ENCODE peak calls at places on chromosomes 4 and X, in ten cellular contexts. One of them, this sample, is unnamed. For H3K4me1, the result is how much of the 10 kb centered on the place peaks cover.

GRCh38 chrX:16966745-16967144 is 20.3 kb downstream of the REPS2 start:
- DNase-seq in endothelial cell of umbilical vein: no peak
- DNase-seq in aorta: no peak
- DNase-seq in ovary: no peak
- DNase-seq in NT2/D1: no peak
- DNase-seq in adipocyte: no peak
- DNase-seq in mesenchymal stem cell: no peak
- DNase-seq in heart left ventricle: no peak
- DNase-seq in lower lobe of right lung: no peak
- DNase-seq in left ventricle myocardium inferior: no peak
- DNase-seq in this sample: no peak

GRCh38 chr4:172998527-172999469 is 169.8 kb upstream of the GALNT7 start:
- DNase-seq in lower lobe of right lung: no peak
- DNase-seq in left ventricle myocardium inferior: no peak
- DNase-seq in endothelial cell of umbilical vein: peak
- DNase-seq in aorta: no peak
- DNase-seq in ovary: no peak
- DNase-seq in NT2/D1: no peak
- DNase-seq in mesenchymal stem cell: peak
- DNase-seq in adipocyte: peak
- DNase-seq in heart left ventricle: no peak
- DNase-seq in this sample: peak

GRCh38 chr4:127518022-127518421 is 114.7 kb upstream of the INTU start:
- DNase-seq in NT2/D1: no peak
- DNase-seq in endothelial cell of umbilical vein: no peak
- DNase-seq in lower lobe of right lung: no peak
- DNase-seq in ovary: no peak
- DNase-seq in adipocyte: no peak
- DNase-seq in left ventricle myocardium inferior: no peak
- DNase-seq in aorta: no peak
- DNase-seq in heart left ventricle: no peak
- DNase-seq in mesenchymal stem cell: no peak
- DNase-seq in this sample: no peak

GRCh38 chr4:94127707-94128328 is 79.8 kb upstream of the SMARCAD1 start:
- DNase-seq in heart left ventricle: no peak
- DNase-seq in ovary: no peak
- DNase-seq in NT2/D1: no peak
- DNase-seq in left ventricle myocardium inferior: no peak
- DNase-seq in adipocyte: peak
- DNase-seq in aorta: no peak
- DNase-seq in lower lobe of right lung: no peak
- DNase-seq in endothelial cell of umbilical vein: peak
- DNase-seq in mesenchymal stem cell: peak
- DNase-seq in this sample: peak

GRCh38 chr4:155377281-155377680 is 516 bp upstream of the MAP9 start:
- DNase-seq in endothelial cell of umbilical vein: no peak
- DNase-seq in mesenchymal stem cell: peak
- DNase-seq in adipocyte: peak
- DNase-seq in aorta: no peak
- DNase-seq in ovary: no peak
- DNase-seq in NT2/D1: no peak
- DNase-seq in lower lobe of right lung: no peak
- DNase-seq in heart left ventricle: no peak
- DNase-seq in left ventricle myocardium inferior: no peak
- DNase-seq in this sample: peak

GRCh38 chr4:74555843-74556242 is 110.9 kb downstream of the AREG start:
- DNase-seq in left ventricle myocardium inferior: no peak
- DNase-seq in adipocyte: no peak
- DNase-seq in NT2/D1: no peak
- DNase-seq in mesenchymal stem cell: no peak
- DNase-seq in aorta: no peak
- DNase-seq in lower lobe of right lung: no peak
- DNase-seq in ovary: no peak
- DNase-seq in heart left ventricle: no peak
- DNase-seq in endothelial cell of umbilical vein: no peak
- DNase-seq in this sample: no peak

GRCh38 chrX:153505361-153505760 is 10.6 kb downstream of the BGN start:
- DNase-seq in lower lobe of right lung: no peak
- DNase-seq in NT2/D1: no peak
- DNase-seq in aorta: no peak
- DNase-seq in ovary: no peak
- DNase-seq in mesenchymal stem cell: no peak
- DNase-seq in endothelial cell of umbilical vein: no peak
- DNase-seq in adipocyte: no peak
- DNase-seq in heart left ventricle: no peak
- DNase-seq in left ventricle myocardium inferior: no peak
- DNase-seq in this sample: no peak

GRCh38 chr4:158869761-158870160 is 100.9 kb downstream of the FNIP2 start:
- DNase-seq in aorta: no peak
- DNase-seq in NT2/D1: no peak
- DNase-seq in left ventricle myocardium inferior: no peak
- DNase-seq in adipocyte: no peak
- DNase-seq in mesenchymal stem cell: no peak
- DNase-seq in lower lobe of right lung: no peak
- DNase-seq in ovary: no peak
- DNase-seq in heart left ventricle: no peak
- DNase-seq in endothelial cell of umbilical vein: no peak
- DNase-seq in this sample: no peak

GRCh38 chr4:37450911-37451310 is 206.4 kb downstream of the NWD2 start:
- DNase-seq in mesenchymal stem cell: no peak
- DNase-seq in ovary: no peak
- DNase-seq in heart left ventricle: no peak
- DNase-seq in lower lobe of right lung: no peak
- DNase-seq in endothelial cell of umbilical vein: no peak
- DNase-seq in NT2/D1: no peak
- DNase-seq in aorta: no peak
- DNase-seq in left ventricle myocardium inferior: no peak
- DNase-seq in adipocyte: no peak
- DNase-seq in this sample: no peak

GRCh38 chrX:150314186-150314585 is 48.9 kb upstream of the MAMLD1 start:
- DNase-seq in lower lobe of right lung: no peak
- DNase-seq in heart left ventricle: no peak
- DNase-seq in aorta: no peak
- DNase-seq in ovary: no peak
- DNase-seq in left ventricle myocardium inferior: no peak
- DNase-seq in mesenchymal stem cell: no peak
- DNase-seq in NT2/D1: no peak
- DNase-seq in endothelial cell of umbilical vein: no peak
- DNase-seq in adipocyte: no peak
- DNase-seq in this sample: no peak

GRCh38 chr4:16844796-16845586 is 53.5 kb downstream of the LDB2 start:
- DNase-seq in ovary: no peak
- DNase-seq in aorta: no peak
- DNase-seq in left ventricle myocardium inferior: no peak
- DNase-seq in NT2/D1: no peak
- DNase-seq in heart left ventricle: no peak
- DNase-seq in lower lobe of right lung: no peak
- DNase-seq in adipocyte: peak
- DNase-seq in endothelial cell of umbilical vein: no peak
- DNase-seq in mesenchymal stem cell: peak
- DNase-seq in this sample: no peak

GRCh38 chr4:78588894-78589545 is 37.5 kb downstream of the ANXA3 start:
- DNase-seq in heart left ventricle: no peak
- DNase-seq in adipocyte: no peak
- DNase-seq in ovary: no peak
- DNase-seq in aorta: no peak
- DNase-seq in NT2/D1: no peak
- DNase-seq in mesenchymal stem cell: no peak
- DNase-seq in endothelial cell of umbilical vein: no peak
- DNase-seq in lower lobe of right lung: no peak
- DNase-seq in left ventricle myocardium inferior: no peak
- DNase-seq in this sample: no peak

GRCh38 chr4:170089743-170090666 is at the start of gene AADAT:
- DNase-seq in lower lobe of right lung: peak
- DNase-seq in endothelial cell of umbilical vein: peak
- DNase-seq in NT2/D1: no peak
- DNase-seq in ovary: peak
- DNase-seq in left ventricle myocardium inferior: peak
- DNase-seq in aorta: peak
- DNase-seq in heart left ventricle: peak
- DNase-seq in mesenchymal stem cell: peak
- DNase-seq in adipocyte: peak
- DNase-seq in this sample: peak
- H3K4me3 ChIP-seq in lower lobe of right lung: peak
- H3K4me3 ChIP-seq in endothelial cell of umbilical vein: peak
- H3K4me3 ChIP-seq in NT2/D1: peak
- H3K4me3 ChIP-seq in ovary: peak
- H3K4me3 ChIP-seq in left ventricle myocardium inferior: peak
- H3K4me3 ChIP-seq in aorta: peak
- H3K4me3 ChIP-seq in heart left ventricle: peak
- H3K4me3 ChIP-seq in mesenchymal stem cell: peak
- H3K4me3 ChIP-seq in adipocyte: peak
- H3K4me3 ChIP-seq in this sample: peak

GRCh38 chr4:40301592-40301991 is 33.5 kb upstream of the CHRNA9 start:
- DNase-seq in aorta: no peak
- DNase-seq in left ventricle myocardium inferior: no peak
- DNase-seq in ovary: no peak
- DNase-seq in NT2/D1: no peak
- DNase-seq in mesenchymal stem cell: no peak
- DNase-seq in endothelial cell of umbilical vein: no peak
- DNase-seq in adipocyte: no peak
- DNase-seq in heart left ventricle: no peak
- DNase-seq in lower lobe of right lung: no peak
- DNase-seq in this sample: no peak
- H3K4me1 ChIP-seq in aorta: under half
- H3K4me1 ChIP-seq in left ventricle myocardium inferior: under half
- H3K4me1 ChIP-seq in ovary: under half
- H3K4me1 ChIP-seq in NT2/D1: under half
- H3K4me1 ChIP-seq in mesenchymal stem cell: under half
- H3K4me1 ChIP-seq in endothelial cell of umbilical vein: under half
- H3K4me1 ChIP-seq in adipocyte: under half
- H3K4me1 ChIP-seq in heart left ventricle: under half
- H3K4me1 ChIP-seq in lower lobe of right lung: under half
- H3K4me1 ChIP-seq in this sample: under half

GRCh38 chr4:186225848-186226247 is 1.5 kb upstream of the KLKB1 start:
- DNase-seq in mesenchymal stem cell: no peak
- DNase-seq in lower lobe of right lung: no peak
- DNase-seq in heart left ventricle: no peak
- DNase-seq in endothelial cell of umbilical vein: no peak
- DNase-seq in left ventricle myocardium inferior: no peak
- DNase-seq in NT2/D1: no peak
- DNase-seq in ovary: no peak
- DNase-seq in aorta: no peak
- DNase-seq in adipocyte: no peak
- DNase-seq in this sample: no peak

GRCh38 chr4:186217733-186218293 is 9.5 kb upstream of the KLKB1 start:
- DNase-seq in left ventricle myocardium inferior: no peak
- DNase-seq in aorta: no peak
- DNase-seq in heart left ventricle: no peak
- DNase-seq in ovary: no peak
- DNase-seq in lower lobe of right lung: no peak
- DNase-seq in mesenchymal stem cell: no peak
- DNase-seq in endothelial cell of umbilical vein: no peak
- DNase-seq in NT2/D1: no peak
- DNase-seq in adipocyte: no peak
- DNase-seq in this sample: no peak

GRCh38 chr4:186226521-186227189 is 652 bp upstream of the KLKB1 start:
- DNase-seq in aorta: no peak
- DNase-seq in mesenchymal stem cell: no peak
- DNase-seq in lower lobe of right lung: no peak
- DNase-seq in endothelial cell of umbilical vein: no peak
- DNase-seq in heart left ventricle: no peak
- DNase-seq in left ventricle myocardium inferior: no peak
- DNase-seq in adipocyte: no peak
- DNase-seq in ovary: no peak
- DNase-seq in NT2/D1: no peak
- DNase-seq in this sample: no peak

GRCh38 chr4:186216465-186217024 is 10.8 kb upstream of the KLKB1 start:
- DNase-seq in mesenchymal stem cell: no peak
- DNase-seq in adipocyte: peak
- DNase-seq in NT2/D1: no peak
- DNase-seq in heart left ventricle: no peak
- DNase-seq in left ventricle myocardium inferior: no peak
- DNase-seq in aorta: no peak
- DNase-seq in lower lobe of right lung: no peak
- DNase-seq in endothelial cell of umbilical vein: no peak
- DNase-seq in ovary: no peak
- DNase-seq in this sample: peak

DNA sequence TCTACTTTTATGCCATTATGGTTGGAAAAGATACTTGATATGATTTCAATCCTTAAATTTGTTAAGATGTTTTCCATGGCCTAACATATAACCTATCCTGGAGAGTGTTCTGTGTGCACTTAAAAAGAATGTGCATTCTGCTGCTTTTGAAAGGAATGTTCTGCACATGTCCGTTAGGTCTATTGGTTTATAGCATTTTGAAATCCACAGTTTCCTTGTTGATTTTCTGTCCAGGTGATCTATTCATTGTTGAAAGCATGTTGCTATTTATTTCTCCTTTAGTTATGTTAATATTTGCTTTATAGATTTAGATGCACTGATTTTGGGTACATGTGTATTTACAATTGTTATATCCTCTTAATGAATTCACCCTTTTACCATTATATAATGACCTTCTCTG is 5.7 kb upstream of the KLKB1 start:
- DNase-seq in adipocyte: no peak
- DNase-seq in mesenchymal stem cell: no peak
- DNase-seq in NT2/D1: no peak
- DNase-seq in lower lobe of right lung: no peak
- DNase-seq in endothelial cell of umbilical vein: no peak
- DNase-seq in aorta: no peak
- DNase-seq in heart left ventricle: no peak
- DNase-seq in ovary: no peak
- DNase-seq in left ventricle myocardium inferior: no peak
- DNase-seq in this sample: no peak
- H3K4me3 ChIP-seq in adipocyte: no peak
- H3K4me3 ChIP-seq in mesenchymal stem cell: no peak
- H3K4me3 ChIP-seq in NT2/D1: no peak
- H3K4me3 ChIP-seq in lower lobe of right lung: no peak
- H3K4me3 ChIP-seq in endothelial cell of umbilical vein: no peak
- H3K4me3 ChIP-seq in aorta: no peak
- H3K4me3 ChIP-seq in heart left ventricle: no peak
- H3K4me3 ChIP-seq in ovary: no peak
- H3K4me3 ChIP-seq in left ventricle myocardium inferior: no peak
- H3K4me3 ChIP-seq in this sample: no peak

DNA sequence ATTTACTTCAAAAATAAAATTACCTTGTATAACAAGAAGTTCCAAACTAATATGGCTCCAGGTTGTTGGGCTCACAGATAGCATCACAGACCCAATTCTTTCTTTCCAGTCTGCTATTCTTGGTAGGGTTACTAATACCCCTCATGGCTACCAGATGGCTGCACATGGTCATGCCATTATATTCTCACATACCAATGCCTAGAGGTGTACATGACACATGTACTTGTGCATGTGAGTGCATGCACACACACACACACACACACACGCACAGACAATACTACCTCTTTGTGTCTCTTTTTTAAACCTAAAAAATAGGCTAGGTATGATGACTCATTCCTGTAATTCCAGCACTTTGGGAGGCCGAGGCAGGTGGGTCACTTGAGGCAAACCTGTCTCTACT is 31.1 kb downstream of the FBXO8 start:
- DNase-seq in heart left ventricle: no peak
- DNase-seq in endothelial cell of umbilical vein: no peak
- DNase-seq in left ventricle myocardium inferior: no peak
- DNase-seq in adipocyte: no peak
- DNase-seq in NT2/D1: no peak
- DNase-seq in lower lobe of right lung: no peak
- DNase-seq in mesenchymal stem cell: no peak
- DNase-seq in ovary: no peak
- DNase-seq in aorta: no peak
- DNase-seq in this sample: no peak
- H3K4me1 ChIP-seq in heart left ventricle: under half
- H3K4me1 ChIP-seq in endothelial cell of umbilical vein: under half
- H3K4me1 ChIP-seq in left ventricle myocardium inferior: under half
- H3K4me1 ChIP-seq in adipocyte: under half
- H3K4me1 ChIP-seq in NT2/D1: under half
- H3K4me1 ChIP-seq in lower lobe of right lung: under half
- H3K4me1 ChIP-seq in mesenchymal stem cell: under half
- H3K4me1 ChIP-seq in ovary: under half
- H3K4me1 ChIP-seq in aorta: under half
- H3K4me1 ChIP-seq in this sample: under half

GRCh38 chr4:40585201-40585789 is 44.4 kb downstream of the RBM47 start:
- DNase-seq in endothelial cell of umbilical vein: no peak
- DNase-seq in ovary: no peak
- DNase-seq in mesenchymal stem cell: no peak
- DNase-seq in heart left ventricle: no peak
- DNase-seq in lower lobe of right lung: no peak
- DNase-seq in adipocyte: no peak
- DNase-seq in NT2/D1: no peak
- DNase-seq in left ventricle myocardium inferior: no peak
- DNase-seq in aorta: no peak
- DNase-seq in this sample: no peak
- H3K4me3 ChIP-seq in endothelial cell of umbilical vein: no peak
- H3K4me3 ChIP-seq in ovary: no peak
- H3K4me3 ChIP-seq in mesenchymal stem cell: no peak
- H3K4me3 ChIP-seq in heart left ventricle: no peak
- H3K4me3 ChIP-seq in lower lobe of right lung: no peak
- H3K4me3 ChIP-seq in adipocyte: no peak
- H3K4me3 ChIP-seq in NT2/D1: no peak
- H3K4me3 ChIP-seq in left ventricle myocardium inferior: no peak
- H3K4me3 ChIP-seq in aorta: no peak
- H3K4me3 ChIP-seq in this sample: no peak

This sample was measured in GM23248.